ENCODE peak calls at places on chromosomes 2 and 18, in five cellular contexts. One of them, this sample, is unnamed.

GRCh38 chr2:166411473-166412230 is 35.9 kb upstream of the SCN9A start:
- DNase-seq in AG04450: no peak
- DNase-seq in heart left ventricle: no peak
- DNase-seq in body of pancreas: no peak
- DNase-seq in cardiac muscle cell: no peak
- DNase-seq in this sample: no peak

GRCh38 chr2:228658998-228659397 is 477.5 kb upstream of the SPHKAP start:
- DNase-seq in AG04450: peak
- DNase-seq in heart left ventricle: no peak
- DNase-seq in body of pancreas: no peak
- DNase-seq in cardiac muscle cell: no peak
- DNase-seq in this sample: no peak

GRCh38 chr2:226963528-226963927 is 127.7 kb downstream of the RHBDD1 start:
- DNase-seq in AG04450: peak
- DNase-seq in heart left ventricle: no peak
- DNase-seq in body of pancreas: no peak
- DNase-seq in cardiac muscle cell: no peak
- DNase-seq in this sample: no peak

GRCh38 chr18:47870605-47871004 is 59.9 kb downstream of the SMAD2 start:
- DNase-seq in AG04450: no peak
- DNase-seq in heart left ventricle: no peak
- DNase-seq in body of pancreas: no peak
- DNase-seq in cardiac muscle cell: no peak
- DNase-seq in this sample: no peak

GRCh38 chr2:22692751-22693150 is 692.2 kb upstream of the KLHL29 start:
- DNase-seq in AG04450: no peak
- DNase-seq in heart left ventricle: no peak
- DNase-seq in body of pancreas: no peak
- DNase-seq in cardiac muscle cell: no peak
- DNase-seq in this sample: no peak

GRCh38 chr2:156907806-156908205 is 349.7 kb upstream of the GALNT5 start:
- DNase-seq in AG04450: no peak
- DNase-seq in heart left ventricle: no peak
- DNase-seq in body of pancreas: no peak
- DNase-seq in cardiac muscle cell: no peak
- DNase-seq in this sample: no peak

GRCh38 chr2:224837558-224837957 is 121.4 kb upstream of the CCDC195 start:
- DNase-seq in AG04450: peak
- DNase-seq in heart left ventricle: no peak
- DNase-seq in body of pancreas: no peak
- DNase-seq in cardiac muscle cell: no peak
- DNase-seq in this sample: no peak

GRCh38 chr2:200168641-200169265 is 137.7 kb upstream of the SPATS2L start:
- DNase-seq in AG04450: no peak
- DNase-seq in heart left ventricle: no peak
- DNase-seq in body of pancreas: no peak
- DNase-seq in cardiac muscle cell: no peak
- DNase-seq in this sample: no peak

GRCh38 chr2:177172034-177172880 is 40.3 kb upstream of the HNRNPA3 start:
- DNase-seq in AG04450: peak
- DNase-seq in heart left ventricle: no peak
- DNase-seq in body of pancreas: no peak
- DNase-seq in cardiac muscle cell: no peak
- DNase-seq in this sample: no peak

GRCh38 chr2:174442546-174443510 is 44.0 kb downstream of the GPR155 start:
- DNase-seq in AG04450: peak
- DNase-seq in heart left ventricle: no peak
- DNase-seq in body of pancreas: no peak
- DNase-seq in cardiac muscle cell: no peak
- DNase-seq in this sample: no peak

GRCh38 chr2:69449906-69450305 is 12.7 kb upstream of the NFU1 start:
- DNase-seq in AG04450: no peak
- DNase-seq in heart left ventricle: no peak
- DNase-seq in body of pancreas: no peak
- DNase-seq in cardiac muscle cell: no peak
- DNase-seq in this sample: no peak

GRCh38 chr2:69450735-69451416 is 13.6 kb upstream of the NFU1 start:
- DNase-seq in AG04450: no peak
- DNase-seq in heart left ventricle: no peak
- DNase-seq in body of pancreas: no peak
- DNase-seq in cardiac muscle cell: no peak
- DNase-seq in this sample: no peak

GRCh38 chr2:69454976-69455375 is 17.7 kb upstream of the NFU1 start:
- DNase-seq in AG04450: no peak
- DNase-seq in heart left ventricle: no peak
- DNase-seq in body of pancreas: no peak
- DNase-seq in cardiac muscle cell: no peak
- DNase-seq in this sample: no peak

GRCh38 chr2:69453475-69454129 is 16.4 kb upstream of the NFU1 start:
- DNase-seq in AG04450: no peak
- DNase-seq in heart left ventricle: no peak
- DNase-seq in body of pancreas: no peak
- DNase-seq in cardiac muscle cell: no peak
- DNase-seq in this sample: no peak

DNA sequence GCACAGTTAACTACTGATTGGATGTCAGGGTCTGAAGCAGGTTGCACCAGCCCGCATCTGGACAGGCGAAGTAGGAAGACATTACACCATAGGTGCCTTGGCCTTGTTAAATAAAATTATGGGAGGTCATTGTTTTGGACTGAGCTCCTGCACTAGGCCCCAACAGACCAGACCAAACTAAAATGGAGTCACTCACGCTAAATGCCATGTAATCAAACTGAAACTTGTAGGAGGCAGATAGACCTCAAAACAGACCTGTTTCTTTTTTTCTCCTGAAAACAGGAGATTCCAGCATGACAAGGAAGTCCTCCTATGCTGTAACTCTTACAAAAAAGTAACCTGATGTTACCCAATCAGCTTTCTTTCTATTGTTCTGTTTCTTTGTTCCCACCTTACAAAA is 15.5 kb upstream of the NFU1 start:
- DNase-seq in AG04450: no peak
- DNase-seq in heart left ventricle: no peak
- DNase-seq in body of pancreas: no peak
- DNase-seq in cardiac muscle cell: no peak
- DNase-seq in this sample: no peak
- H3K27ac ChIP-seq in AG04450: no peak
- H3K27ac ChIP-seq in heart left ventricle: no peak
- H3K27ac ChIP-seq in body of pancreas: no peak
- H3K27ac ChIP-seq in cardiac muscle cell: no peak
- H3K27ac ChIP-seq in this sample: no peak

DNA sequence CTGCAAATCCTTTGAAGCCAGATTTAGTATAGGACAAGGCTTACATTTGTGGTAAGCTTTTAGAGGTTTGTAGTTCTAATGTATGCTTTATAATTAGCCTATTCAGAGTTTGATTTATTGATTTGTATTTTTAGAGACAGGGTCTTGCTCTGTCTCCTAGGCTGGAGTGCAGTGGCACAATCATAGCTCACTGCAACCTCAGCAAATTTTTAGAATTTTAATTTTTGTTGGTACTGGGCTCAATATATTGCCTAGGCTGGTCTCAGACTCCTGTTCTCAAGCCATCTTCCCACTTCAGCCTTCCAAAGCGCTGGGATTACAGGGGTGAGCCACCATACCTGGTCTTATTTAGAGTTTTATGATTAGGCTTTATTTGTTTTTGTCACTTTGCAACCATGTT is 4.5 kb downstream of the KCNJ13 start:
- DNase-seq in AG04450: no peak
- DNase-seq in heart left ventricle: no peak
- DNase-seq in body of pancreas: no peak
- DNase-seq in cardiac muscle cell: no peak
- DNase-seq in this sample: no peak
- H3K4me3 ChIP-seq in AG04450: no peak
- H3K4me3 ChIP-seq in heart left ventricle: no peak
- H3K4me3 ChIP-seq in body of pancreas: no peak
- H3K4me3 ChIP-seq in cardiac muscle cell: no peak
- H3K4me3 ChIP-seq in this sample: no peak

GRCh38 chr2:159123786-159124185 is 155.3 kb downstream of the TANC1 start:
- DNase-seq in AG04450: no peak
- DNase-seq in heart left ventricle: no peak
- DNase-seq in body of pancreas: no peak
- DNase-seq in cardiac muscle cell: no peak
- DNase-seq in this sample: no peak
- H3K27ac ChIP-seq in AG04450: no peak
- H3K27ac ChIP-seq in heart left ventricle: peak
- H3K27ac ChIP-seq in body of pancreas: peak
- H3K27ac ChIP-seq in cardiac muscle cell: peak
- H3K27ac ChIP-seq in this sample: no peak

GRCh38 chr18:12423820-12424219 is 16.1 kb downstream of the PRELID3A start:
- DNase-seq in AG04450: no peak
- DNase-seq in heart left ventricle: no peak
- DNase-seq in body of pancreas: peak
- DNase-seq in cardiac muscle cell: peak
- DNase-seq in this sample: no peak

GRCh38 chr18:12422936-12423335 is 15.2 kb downstream of the PRELID3A start:
- DNase-seq in AG04450: no peak
- DNase-seq in heart left ventricle: no peak
- DNase-seq in body of pancreas: no peak
- DNase-seq in cardiac muscle cell: no peak
- DNase-seq in this sample: no peak

GRCh38 chr18:12423393-12423792 is 15.7 kb downstream of the PRELID3A start:
- DNase-seq in AG04450: no peak
- DNase-seq in heart left ventricle: no peak
- DNase-seq in body of pancreas: no peak
- DNase-seq in cardiac muscle cell: no peak
- DNase-seq in this sample: no peak

GRCh38 chr18:12420831-12421421 is 13.2 kb downstream of the PRELID3A start:
- DNase-seq in AG04450: no peak
- DNase-seq in heart left ventricle: no peak
- DNase-seq in body of pancreas: no peak
- DNase-seq in cardiac muscle cell: peak
- DNase-seq in this sample: no peak

DNA sequence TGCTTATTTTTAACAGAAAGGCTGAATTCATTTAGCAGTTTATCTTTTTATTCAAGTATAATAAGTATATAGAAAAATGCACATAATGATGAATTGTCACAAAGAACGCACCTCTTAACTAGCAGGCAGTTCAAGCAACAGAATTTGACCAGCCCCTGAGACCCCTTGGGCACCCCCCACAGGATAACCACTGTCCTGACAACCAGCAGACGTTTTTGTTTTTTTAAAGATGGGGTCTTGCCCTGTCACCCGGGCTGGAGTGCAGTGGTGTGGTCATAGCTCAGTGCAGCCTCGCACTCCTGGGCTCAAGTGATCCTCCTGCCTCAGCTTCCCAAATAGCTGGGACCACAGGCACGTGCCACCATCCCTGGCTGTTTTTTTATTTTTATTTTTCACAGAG is 14.0 kb downstream of the PRELID3A start:
- DNase-seq in AG04450: no peak
- DNase-seq in heart left ventricle: no peak
- DNase-seq in body of pancreas: no peak
- DNase-seq in cardiac muscle cell: no peak
- DNase-seq in this sample: no peak
- H3K4me3 ChIP-seq in AG04450: no peak
- H3K4me3 ChIP-seq in heart left ventricle: no peak
- H3K4me3 ChIP-seq in body of pancreas: no peak
- H3K4me3 ChIP-seq in cardiac muscle cell: no peak
- H3K4me3 ChIP-seq in this sample: no peak

GRCh38 chr18:44807766-44808165 is 127.1 kb downstream of the SETBP1 start:
- DNase-seq in AG04450: no peak
- DNase-seq in heart left ventricle: no peak
- DNase-seq in body of pancreas: no peak
- DNase-seq in cardiac muscle cell: no peak
- DNase-seq in this sample: no peak
- H3K27ac ChIP-seq in AG04450: no peak
- H3K27ac ChIP-seq in heart left ventricle: no peak
- H3K27ac ChIP-seq in body of pancreas: peak
- H3K27ac ChIP-seq in cardiac muscle cell: no peak
- H3K27ac ChIP-seq in this sample: no peak

GRCh38 chr18:36643016-36643415 is 185.8 kb downstream of the TPGS2 start:
- DNase-seq in AG04450: no peak
- DNase-seq in heart left ventricle: no peak
- DNase-seq in body of pancreas: no peak
- DNase-seq in cardiac muscle cell: no peak
- DNase-seq in this sample: no peak
- H3K4me3 ChIP-seq in AG04450: no peak
- H3K4me3 ChIP-seq in heart left ventricle: no peak
- H3K4me3 ChIP-seq in body of pancreas: no peak
- H3K4me3 ChIP-seq in cardiac muscle cell: no peak
- H3K4me3 ChIP-seq in this sample: no peak

GRCh38 chr18:10514621-10515020 is 11.2 kb upstream of the NAPG start:
- DNase-seq in AG04450: no peak
- DNase-seq in heart left ventricle: no peak
- DNase-seq in body of pancreas: no peak
- DNase-seq in cardiac muscle cell: no peak
- DNase-seq in this sample: no peak

GRCh38 chr18:10514082-10514481 is 11.7 kb upstream of the NAPG start:
- DNase-seq in AG04450: no peak
- DNase-seq in heart left ventricle: no peak
- DNase-seq in body of pancreas: no peak
- DNase-seq in cardiac muscle cell: no peak
- DNase-seq in this sample: no peak

GRCh38 chr18:10518595-10519273 is 7.1 kb upstream of the NAPG start:
- DNase-seq in AG04450: no peak
- DNase-seq in heart left ventricle: peak
- DNase-seq in body of pancreas: peak
- DNase-seq in cardiac muscle cell: peak
- DNase-seq in this sample: no peak

GRCh38 chr18:10515456-10515855 is 10.4 kb upstream of the NAPG start:
- DNase-seq in AG04450: no peak
- DNase-seq in heart left ventricle: no peak
- DNase-seq in body of pancreas: no peak
- DNase-seq in cardiac muscle cell: no peak
- DNase-seq in this sample: no peak

DNA sequence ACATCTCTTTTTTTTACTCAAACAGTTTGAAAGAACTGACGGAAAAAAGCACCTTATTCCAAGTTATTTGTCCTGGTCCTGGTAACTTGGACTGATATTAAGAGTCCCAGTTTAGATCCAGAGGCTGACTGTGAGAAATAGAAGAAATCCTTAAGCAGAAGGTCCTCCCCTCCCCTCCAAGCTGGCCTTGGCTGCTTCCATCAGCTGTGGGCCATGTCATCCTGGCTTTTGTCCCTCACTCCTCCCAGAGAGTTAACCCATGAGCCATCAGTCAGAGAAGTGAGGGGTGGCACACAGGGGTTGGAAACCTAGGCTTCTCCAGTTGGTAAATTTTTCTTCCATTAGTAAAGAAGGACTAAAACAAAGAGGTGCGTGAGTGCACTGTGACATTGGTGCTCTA is 9.7 kb upstream of the NAPG start:
- DNase-seq in AG04450: no peak
- DNase-seq in heart left ventricle: no peak
- DNase-seq in body of pancreas: no peak
- DNase-seq in cardiac muscle cell: no peak
- DNase-seq in this sample: no peak
- H3K27ac ChIP-seq in AG04450: no peak
- H3K27ac ChIP-seq in heart left ventricle: no peak
- H3K27ac ChIP-seq in body of pancreas: no peak
- H3K27ac ChIP-seq in cardiac muscle cell: no peak
- H3K27ac ChIP-seq in this sample: no peak